ENCODE peak calls at places on chromosomes 12 and 14, in four cellular contexts. V, L, A and N are unnamed samples.

GRCh38 chr12:57085999-57086950 is 2.6 kb upstream of the NAB2 start:
- DNase-seq in V (peak; percentile 66), L (peak; percentile 67), A (peak; percentile 87), N (peak; percentile 76)

GRCh38 chr12:84741727-84742126 is 170.9 kb downstream of the SLC6A15 start:
- DNase-seq in V (no peak), L (no peak), A (no peak), N (no peak)

GRCh38 chr12:14960548-14961465 is 594 bp downstream of the ARHGDIB start:
- DNase-seq in V (no peak), L (no peak), A (no peak), N (no peak)

GRCh38 chr14:71692496-71692895 is 239.7 kb upstream of the RGS6 start:
- DNase-seq in V (no peak), L (no peak), A (no peak), N (no peak)

GRCh38 chr12:67355428-67356385 is 86.5 kb downstream of the CAND1 start:
- DNase-seq in V (peak; percentile 53), L (no peak), A (peak; percentile 76), N (no peak)

GRCh38 chr12:130473266-130473665 is 135.6 kb downstream of the PIWIL1 start:
- DNase-seq in V (no peak), L (no peak), A (no peak), N (no peak)

GRCh38 chr12:19021240-19021639 is 108.3 kb upstream of the PLEKHA5 start:
- DNase-seq in V (no peak), L (no peak), A (no peak), N (no peak)

GRCh38 chr12:75259170-75259569 is 49.5 kb upstream of the KCNC2 start:
- DNase-seq in V (no peak), L (no peak), A (no peak), N (no peak)

GRCh38 chr12:388547-389137 is 478 bp downstream of the KDM5A start:
- DNase-seq in V (peak; percentile 3), L (peak; percentile 34), A (peak; percentile 19), N (peak; percentile 55)

GRCh38 chr12:113358381-113359132 is at the start of gene PLBD2:
- DNase-seq in V (peak; percentile 86), L (peak; percentile 96), A (peak; percentile 90), N (peak; percentile 97)

GRCh38 chr14:70073924-70074566 is 114.7 kb downstream of the SLC8A3 start:
- DNase-seq in V (peak; percentile 49), L (peak; percentile 43), A (peak; percentile 70), N (peak; percentile 73)

GRCh38 chr12:79690156-79690605 is 583 bp downstream of the PAWR start:
- DNase-seq in V (peak; percentile 24), L (no peak), A (no peak), N (peak; percentile 55)

GRCh38 chr14:99127651-99128167 is 144.3 kb downstream of the BCL11B start:
- DNase-seq in V (no peak), L (no peak), A (no peak), N (no peak)

GRCh38 chr12:19792028-19792427 is 352.7 kb downstream of the AEBP2 start:
- DNase-seq in V (no peak), L (no peak), A (no peak), N (no peak)

GRCh38 chr12:2098852-2099251 is 46.1 kb downstream of the CACNA1C start:
- DNase-seq in V (no peak), L (no peak), A (no peak), N (no peak)

GRCh38 chr12:112868459-112869041 is 38.2 kb upstream of the OAS1 start:
- DNase-seq in V (no peak), L (no peak), A (no peak), N (no peak)

GRCh38 chr12:12338528-12339168 is 11.4 kb downstream of the MANSC1 start:
- DNase-seq in V (no peak), L (no peak), A (no peak), N (no peak)

GRCh38 chr12:130044991-130045621 is 117.2 kb upstream of the FZD10 start:
- DNase-seq in V (no peak), L (no peak), A (no peak), N (no peak)

GRCh38 chr12:114676142-114676741 is 7.7 kb downstream of the TBX3 start:
- DNase-seq in V (no peak), L (no peak), A (peak; percentile 54), N (no peak)

DNA sequence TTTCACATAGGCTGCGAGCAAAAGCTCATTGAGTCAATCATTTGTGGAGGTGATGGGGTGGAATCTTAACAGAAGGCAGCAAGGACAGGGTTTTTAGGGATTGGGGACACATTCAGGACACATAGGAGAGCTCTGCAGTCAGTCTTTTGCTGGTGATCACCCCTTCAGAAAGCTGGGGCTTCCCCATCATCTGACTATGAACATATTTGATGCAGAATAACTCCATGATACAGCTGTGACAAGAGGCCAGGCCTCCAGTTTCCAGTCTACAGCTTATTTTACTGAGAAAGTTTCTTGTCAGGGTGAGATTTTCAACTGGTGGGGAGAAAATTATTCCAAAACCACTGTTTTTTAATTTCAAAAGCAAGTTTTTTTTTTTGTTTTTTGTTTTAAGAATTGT is 134.2 kb downstream of the TMEM30B start:
- DNase-seq in V (no peak), L (no peak), A (no peak), N (no peak)
- H3K27ac ChIP-seq in V (peak overlapping the region; percentile 85), L (peak overlapping the region; percentile 98), A (peak overlapping the region; percentile 88), N (no peak overlapping the region)

GRCh38 chr14:51092965-51093364 is 1.9 kb downstream of the TRIM9 start:
- DNase-seq in V (no peak), L (no peak), A (no peak), N (no peak)
- H3K4me3 ChIP-seq in V (no peak overlapping the region), L (peak overlapping the region; percentile 75), A (peak overlapping the region; percentile 64), N (peak overlapping the region; percentile 67)

GRCh38 chr12:123003257-123003656 is 22.8 kb downstream of the ARL6IP4 start:
- DNase-seq in V (no peak), L (peak; percentile 7), A (no peak), N (no peak)
- H3K36me3 ChIP-seq in V (no peaks in the 10 kb centered on the region), L (peaks cover 23% of the 10 kb centered on the region), A (peaks cover 9% of the 10 kb centered on the region), N (peaks cover 69% of the 10 kb centered on the region)

GRCh38 chr12:121295123-121295745 is 1.3 kb downstream of the CAMKK2 start:
- DNase-seq in V (no peak), L (no peak), A (no peak), N (no peak)
- H3K27ac ChIP-seq in V (no peak overlapping the region), L (no peak overlapping the region), A (peak overlapping the region; percentile 77), N (peak overlapping the region; percentile 93)